ENCODE peak calls at places on chromosome 7, in nine cellular contexts. V is A549, R is Peyer's patch, J is adrenal gland, I is testis, T is esophagus squamous epithelium, P is ovary, B is tibial nerve, M is transverse colon. C is an unnamed sample.

GRCh38 chr7:2314209-2314955 is at the start of gene SNX8:
- DNase-seq in B (peak; percentile 79), R (peak; percentile 97), I (peak; percentile 94), M (peak; percentile 97), J (peak; percentile 90), P (peak; percentile 88), V (peak; percentile 96), T (peak; percentile 63), C (peak; percentile 89)

GRCh38 chr7:44912775-44913347 is 27.5 kb upstream of the PURB start:
- DNase-seq in I (no peak), B (no peak), V (no peak), R (no peak), T (no peak), J (no peak), P (no peak), M (no peak), C (no peak)

GRCh38 chr7:25726180-25726579 is 425.8 kb upstream of the NFE2L3 start:
- DNase-seq in P (no peak), J (no peak), V (no peak), M (no peak), B (no peak), R (no peak), T (no peak), I (no peak), C (no peak)

GRCh38 chr7:120407015-120407414 is 134.0 kb downstream of the KCND2 start:
- DNase-seq in B (no peak), M (no peak), V (no peak), T (no peak), R (no peak), P (no peak), I (no peak), J (no peak), C (no peak)

GRCh38 chr7:117946201-117946633 is 73.0 kb upstream of the CTTNBP2 start:
- DNase-seq in I (no peak), T (no peak), M (no peak), J (no peak), V (no peak), B (no peak), P (no peak), R (no peak), C (no peak)

GRCh38 chr7:818031-818699 is 14.1 kb upstream of the SUN1 start:
- DNase-seq in I (no peak), V (peak; percentile 52), J (no peak), B (no peak), R (no peak), T (no peak), M (no peak), P (no peak), C (no peak)

GRCh38 chr7:108246227-108246837 is 116.2 kb upstream of the LAMB4 start:
- DNase-seq in I (no peak), M (no peak), R (no peak), P (no peak), J (peak; percentile 88), V (peak; percentile 71), T (no peak), B (no peak), C (no peak)

GRCh38 chr7:30472081-30472770 is 6.4 kb downstream of the NOD1 start:
- DNase-seq in P (no peak), R (no peak), V (no peak), J (no peak), I (no peak), T (no peak), M (no peak), B (no peak), C (no peak)

GRCh38 chr7:139647812-139648616 is 124.5 kb downstream of the CLEC2L start:
- DNase-seq in M (no peak), B (no peak), T (no peak), I (no peak), J (no peak), P (no peak), R (peak; percentile 40), V (no peak), C (no peak)

GRCh38 chr7:36096460-36097095 is 56.5 kb upstream of the EEPD1 start:
- DNase-seq in P (no peak), J (peak; percentile 34), V (no peak), M (no peak), B (no peak), T (no peak), R (no peak), I (no peak), C (no peak)

GRCh38 chr7:96067321-96067720 is 254.6 kb downstream of the SLC25A13 start:
- DNase-seq in R (no peak), M (no peak), P (no peak), I (no peak), V (no peak), B (no peak), T (no peak), J (no peak), C (no peak)

GRCh38 chr7:25861704-25862253 is 290.2 kb upstream of the NFE2L3 start:
- DNase-seq in J (no peak), M (no peak), R (no peak), B (no peak), I (no peak), T (no peak), P (no peak), V (no peak), C (no peak)

GRCh38 chr7:137878333-137878961 is 31.7 kb upstream of the DGKI start:
- DNase-seq in T (no peak), V (no peak), I (peak; percentile 84), J (peak; percentile 43), P (no peak), R (peak; percentile 21), B (no peak), M (peak; percentile 55), C (peak; percentile 68)

GRCh38 chr7:135270577-135271254 is 37.1 kb downstream of the STRA8 start:
- DNase-seq in B (no peak), J (no peak), V (no peak), I (no peak), R (no peak), M (no peak), T (no peak), P (no peak), C (no peak)

GRCh38 chr7:142482899-142483658 is 225.2 kb upstream of the PRSS58 start:
- DNase-seq in P (no peak), T (no peak), M (peak; percentile 69), R (peak; percentile 50), V (peak; percentile 25), J (peak; percentile 35), I (peak; percentile 71), B (no peak), C (no peak)

GRCh38 chr7:19410096-19410495 is 264.9 kb upstream of the FERD3L start:
- DNase-seq in P (no peak), M (no peak), T (no peak), I (no peak), J (no peak), V (no peak), R (no peak), B (no peak), C (no peak)

GRCh38 chr7:121078701-121079227 is 90.3 kb downstream of the CPED1 start:
- DNase-seq in I (no peak), M (no peak), T (no peak), J (no peak), B (no peak), P (no peak), V (no peak), R (no peak), C (no peak)

GRCh38 chr7:157895520-157896375 is 558.9 kb downstream of the DNAJB6 start:
- DNase-seq in I (no peak), P (no peak), R (no peak), B (no peak), J (no peak), T (no peak), M (no peak), V (no peak), C (no peak)

GRCh38 chr7:6221340-6222319 is 50.8 kb downstream of the CYTH3 start:
- DNase-seq in T (no peak), I (no peak), J (no peak), R (no peak), P (no peak), M (no peak), V (no peak), B (no peak), C (no peak)

GRCh38 chr7:27125986-27126394 is 4.6 kb downstream of the HOXA4 start:
- DNase-seq in T (no peak), P (no peak), J (no peak), I (no peak), V (no peak), R (no peak), B (no peak), M (no peak), C (no peak)
- H3K4me1 ChIP-seq in T (peaks cover 90% of the 10 kb centered on the region), P (peaks cover 3% of the 10 kb centered on the region), J (peaks cover 38% of the 10 kb centered on the region), I (no peaks in the 10 kb centered on the region), V (peaks cover 12% of the 10 kb centered on the region), R (no peaks in the 10 kb centered on the region), B (peaks cover 70% of the 10 kb centered on the region), M (peaks cover 37% of the 10 kb centered on the region), C (peaks cover 14% of the 10 kb centered on the region)

DNA sequence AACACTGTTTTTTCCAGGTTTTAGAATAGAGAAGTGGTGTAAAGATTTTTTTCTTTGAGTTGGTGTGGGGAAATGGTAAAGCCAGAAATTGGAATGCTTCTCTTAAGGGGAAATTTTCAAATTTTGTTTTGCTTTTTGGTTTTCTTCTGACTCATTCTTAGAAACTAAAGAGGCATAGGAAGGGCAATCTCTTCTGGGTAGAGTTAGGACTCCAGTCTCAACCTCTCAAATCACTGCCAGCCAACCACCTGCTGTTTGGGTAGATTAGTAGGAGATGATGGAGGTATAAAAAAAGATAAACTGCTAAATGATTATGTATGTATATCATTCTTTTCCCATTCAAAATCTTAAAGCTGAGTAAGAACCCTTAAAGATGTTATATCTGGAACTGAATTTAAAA is 47.7 kb upstream of the STRIP2 start:
- DNase-seq in J (no peak), B (no peak), V (no peak), P (no peak), I (no peak), T (no peak), M (no peak), R (no peak), C (no peak)
- TF ChIP-seq CTCF in J (no peak), B (no peak), V (no peak), P (no peak), I (no peak), T (no peak), M (no peak), R (no peak), C (no peak)

DNA sequence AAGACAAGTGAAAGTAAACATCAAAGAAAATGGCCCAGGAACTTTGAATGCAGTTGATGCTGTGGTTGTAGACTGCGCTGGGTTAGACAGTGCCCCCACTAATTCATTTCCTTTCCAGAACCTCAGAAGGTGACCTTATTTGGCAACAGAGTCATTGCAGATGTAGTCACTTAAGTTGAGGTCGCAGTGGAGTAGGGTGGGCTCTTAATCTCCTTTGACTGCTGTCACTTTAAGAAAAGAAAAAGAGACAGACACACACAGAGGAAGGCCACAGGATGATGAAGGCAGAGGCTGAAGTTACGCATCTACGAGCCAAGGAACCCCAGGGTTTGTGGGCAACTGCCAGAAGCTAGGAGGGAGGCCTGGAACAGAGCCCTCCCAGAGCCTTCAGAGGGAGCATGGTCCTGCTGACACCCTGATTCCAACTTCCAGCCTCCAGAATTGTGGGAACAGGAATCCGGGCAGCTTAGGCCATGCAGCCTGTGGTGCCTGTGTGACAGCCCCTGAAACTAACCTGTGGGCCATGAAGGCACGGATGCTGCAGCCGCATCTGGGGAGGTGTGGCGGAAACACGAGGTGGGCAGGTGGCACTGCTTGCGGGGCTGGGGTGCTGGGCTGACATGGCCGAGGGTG is 107.6 kb downstream of the PRKAG2 start:
- DNase-seq in V (no peak), B (no peak), P (no peak), J (no peak), T (no peak), I (no peak), M (no peak), R (peak; percentile 37), C (peak; percentile 13)
- TF ChIP-seq POLR2A in V (no peak), B (no peak), P (no peak), J (no peak), T (no peak), I (no peak), M (no peak), R (no peak), C (no peak)

GRCh38 chr7:33632322-33632721 is 273.0 kb upstream of the BMPER start:
- DNase-seq in T (no peak), I (no peak), J (no peak), P (no peak), R (no peak), V (no peak), B (no peak), M (no peak), C (no peak)
- H3K4me1 ChIP-seq in T (no peaks in the 10 kb centered on the region), I (no peaks in the 10 kb centered on the region), J (no peaks in the 10 kb centered on the region), P (no peaks in the 10 kb centered on the region), R (no peaks in the 10 kb centered on the region), V (no peaks in the 10 kb centered on the region), B (peaks cover 3% of the 10 kb centered on the region), M (no peaks in the 10 kb centered on the region), C (no peaks in the 10 kb centered on the region)